ENCODE peak calls at places on chromosomes 13 and 19, in six cellular contexts. One of them, this sample, is unnamed.

GRCh38 chr13:87777395-87777794 is 106.2 kb downstream of the SLITRK5 start:
- DNase-seq in left colon: no peak
- DNase-seq in CD8-positive, alpha-beta memory T cell: no peak
- DNase-seq in endothelial cell: no peak
- DNase-seq in EL: no peak
- DNase-seq in epithelial cell of proximal tubule: peak
- DNase-seq in this sample: no peak

GRCh38 chr19:10554760-10555612 is 10.8 kb downstream of the KRI1 start:
- DNase-seq in endothelial cell: no peak
- DNase-seq in EL: no peak
- DNase-seq in CD8-positive, alpha-beta memory T cell: no peak
- DNase-seq in epithelial cell of proximal tubule: no peak
- DNase-seq in left colon: no peak
- DNase-seq in this sample: no peak

GRCh38 chr19:50427997-50428425 is 4.7 kb upstream of the MYBPC2 start:
- DNase-seq in CD8-positive, alpha-beta memory T cell: no peak
- DNase-seq in epithelial cell of proximal tubule: no peak
- DNase-seq in left colon: peak
- DNase-seq in endothelial cell: no peak
- DNase-seq in EL: peak
- DNase-seq in this sample: peak

GRCh38 chr19:51364200-51365106 is 1.7 kb downstream of the ETFB start:
- DNase-seq in epithelial cell of proximal tubule: no peak
- DNase-seq in left colon: no peak
- DNase-seq in CD8-positive, alpha-beta memory T cell: no peak
- DNase-seq in EL: peak
- DNase-seq in endothelial cell: no peak
- DNase-seq in this sample: no peak

GRCh38 chr19:51368366-51369282 is at the start of gene CLDND2:
- DNase-seq in EL: no peak
- DNase-seq in endothelial cell: no peak
- DNase-seq in CD8-positive, alpha-beta memory T cell: peak
- DNase-seq in epithelial cell of proximal tubule: no peak
- DNase-seq in left colon: no peak
- DNase-seq in this sample: no peak

GRCh38 chr13:89514534-89515312 is 1832.8 kb upstream of the MIR17HG start:
- DNase-seq in epithelial cell of proximal tubule: peak
- DNase-seq in CD8-positive, alpha-beta memory T cell: no peak
- DNase-seq in endothelial cell: no peak
- DNase-seq in left colon: no peak
- DNase-seq in EL: no peak
- DNase-seq in this sample: no peak

GRCh38 chr19:40231544-40232424 is 5.3 kb upstream of the CCNP start:
- DNase-seq in endothelial cell: no peak
- DNase-seq in left colon: no peak
- DNase-seq in CD8-positive, alpha-beta memory T cell: no peak
- DNase-seq in EL: peak
- DNase-seq in epithelial cell of proximal tubule: no peak
- DNase-seq in this sample: no peak

GRCh38 chr13:40536443-40537113 is 129.9 kb downstream of the FOXO1 start:
- DNase-seq in endothelial cell: no peak
- DNase-seq in epithelial cell of proximal tubule: no peak
- DNase-seq in CD8-positive, alpha-beta memory T cell: no peak
- DNase-seq in EL: no peak
- DNase-seq in left colon: peak
- DNase-seq in this sample: no peak

GRCh38 chr19:15292847-15293582 is 39.3 kb downstream of the BRD4 start:
- DNase-seq in epithelial cell of proximal tubule: no peak
- DNase-seq in CD8-positive, alpha-beta memory T cell: no peak
- DNase-seq in endothelial cell: no peak
- DNase-seq in EL: no peak
- DNase-seq in left colon: no peak
- DNase-seq in this sample: no peak

GRCh38 chr19:3983936-3984583 is 1.2 kb downstream of the EEF2 start:
- DNase-seq in endothelial cell: no peak
- DNase-seq in left colon: peak
- DNase-seq in CD8-positive, alpha-beta memory T cell: no peak
- DNase-seq in epithelial cell of proximal tubule: no peak
- DNase-seq in EL: no peak
- DNase-seq in this sample: no peak

GRCh38 chr19:3608750-3609322 is 2.2 kb upstream of the TBXA2R start:
- DNase-seq in CD8-positive, alpha-beta memory T cell: no peak
- DNase-seq in endothelial cell: no peak
- DNase-seq in EL: no peak
- DNase-seq in left colon: no peak
- DNase-seq in epithelial cell of proximal tubule: no peak
- DNase-seq in this sample: no peak

This sample was measured in effector CD4-positive, alpha-beta T cell.